ENCODE peak calls at places on chromosomes 4 and X, in seven cellular contexts. D is dermis blood vessel endothelial cell; Z is CD4-positive, CD25-positive, alpha-beta regulatory T cell; R is GDM1; E is bronchial epithelial cell; H is SK-MEL-5; B is A172. W is an unnamed sample.

GRCh38 chr4:14559641-14560040 is 442.6 kb upstream of the CPEB2 start:
- DNase-seq in Z (no peak), H (no peak), E (no peak), B (no peak), R (no peak), D (no peak), W (no peak)

GRCh38 chr4:22482250-22483127 is 33.4 kb downstream of the ADGRA3 start:
- DNase-seq in D (no peak), B (no peak), Z (no peak), R (no peak), H (peak), E (no peak), W (no peak)

GRCh38 chrX:10447577-10448214 is 172.7 kb downstream of the MID1 start:
- DNase-seq in Z (no peak), R (no peak), E (peak), B (peak), D (peak), H (peak), W (no peak)

GRCh38 chr4:8355306-8355705 is 85.2 kb downstream of the ACOX3 start:
- DNase-seq in Z (no peak), R (no peak), E (peak), H (no peak), D (no peak), B (peak), W (no peak)

GRCh38 chrX:70973221-70973620 is 42.3 kb upstream of the SLC7A3 start:
- DNase-seq in D (no peak), E (no peak), Z (no peak), R (no peak), H (no peak), B (no peak), W (no peak)

GRCh38 chrX:110420771-110421498 is 62.3 kb downstream of the RTL9 start:
- DNase-seq in Z (no peak), D (peak), H (peak), E (no peak), R (no peak), B (no peak), W (no peak)

GRCh38 chr4:1233641-1234277 is 15.2 kb downstream of the CTBP1 start:
- DNase-seq in E (no peak), D (peak), B (no peak), Z (no peak), H (no peak), R (no peak), W (no peak)

GRCh38 chr4:55348436-55348835 is 2.4 kb downstream of the SRD5A3 start:
- DNase-seq in B (no peak), E (peak), D (no peak), R (no peak), H (no peak), Z (no peak), W (no peak)

GRCh38 chr4:53706422-53707032 is 115.2 kb upstream of the LNX1 start:
- DNase-seq in D (peak), H (peak), B (peak), Z (peak), E (peak), R (peak), W (no peak)

GRCh38 chrX:71809886-71810285 is 46.7 kb downstream of the CXorf49B start:
- DNase-seq in D (no peak), Z (no peak), H (no peak), E (peak), B (peak), R (no peak), W (peak)

GRCh38 chr4:176302283-176303275 is 17.2 kb upstream of the SPCS3 start:
- DNase-seq in E (peak), D (no peak), H (no peak), B (peak), R (no peak), Z (no peak), W (no peak)